ENCODE peak calls at places on chromosome 1, in eight cellular contexts. One of them, this sample, is unnamed.

GRCh38 chr1:88698140-88698539 is 14.1 kb downstream of the PKN2 start:
- DNase-seq in lower leg skin: no peak
- DNase-seq in type B pancreatic cell: no peak
- DNase-seq in pancreas: no peak
- DNase-seq in dorsolateral prefrontal cortex: no peak
- DNase-seq in AG09309: no peak
- DNase-seq in neural crest cell: no peak
- DNase-seq in spleen: no peak
- DNase-seq in this sample: no peak

GRCh38 chr1:1244192-1244811 is 2.2 kb downstream of the C1QTNF12 start:
- DNase-seq in lower leg skin: no peak
- DNase-seq in type B pancreatic cell: no peak
- DNase-seq in pancreas: peak
- DNase-seq in dorsolateral prefrontal cortex: no peak
- DNase-seq in AG09309: no peak
- DNase-seq in neural crest cell: no peak
- DNase-seq in spleen: no peak
- DNase-seq in this sample: no peak

GRCh38 chr1:53273526-53273925 is 35.2 kb upstream of the MAGOH start:
- DNase-seq in lower leg skin: no peak
- DNase-seq in type B pancreatic cell: no peak
- DNase-seq in pancreas: no peak
- DNase-seq in dorsolateral prefrontal cortex: no peak
- DNase-seq in AG09309: no peak
- DNase-seq in neural crest cell: no peak
- DNase-seq in spleen: no peak
- DNase-seq in this sample: no peak

GRCh38 chr1:102098536-102098935 is 101.8 kb upstream of the OLFM3 start:
- DNase-seq in lower leg skin: no peak
- DNase-seq in type B pancreatic cell: no peak
- DNase-seq in pancreas: no peak
- DNase-seq in dorsolateral prefrontal cortex: no peak
- DNase-seq in AG09309: no peak
- DNase-seq in neural crest cell: no peak
- DNase-seq in spleen: no peak
- DNase-seq in this sample: no peak

GRCh38 chr1:25651824-25652741 is 35.5 kb downstream of the MAN1C1 start:
- DNase-seq in lower leg skin: no peak
- DNase-seq in type B pancreatic cell: peak
- DNase-seq in pancreas: no peak
- DNase-seq in dorsolateral prefrontal cortex: no peak
- DNase-seq in AG09309: no peak
- DNase-seq in neural crest cell: no peak
- DNase-seq in spleen: no peak
- DNase-seq in this sample: peak

GRCh38 chr1:27031235-27032118 is 18.8 kb upstream of the TENT5B start:
- DNase-seq in lower leg skin: peak
- DNase-seq in type B pancreatic cell: no peak
- DNase-seq in pancreas: peak
- DNase-seq in dorsolateral prefrontal cortex: peak
- DNase-seq in AG09309: no peak
- DNase-seq in neural crest cell: no peak
- DNase-seq in spleen: peak
- DNase-seq in this sample: no peak

GRCh38 chr1:12601690-12602632 is 16.0 kb downstream of the DHRS3 start:
- DNase-seq in lower leg skin: no peak
- DNase-seq in type B pancreatic cell: no peak
- DNase-seq in pancreas: peak
- DNase-seq in dorsolateral prefrontal cortex: no peak
- DNase-seq in AG09309: peak
- DNase-seq in neural crest cell: no peak
- DNase-seq in spleen: no peak
- DNase-seq in this sample: no peak

GRCh38 chr1:235935506-235936224 is 69.0 kb upstream of the LYST start:
- DNase-seq in lower leg skin: no peak
- DNase-seq in type B pancreatic cell: no peak
- DNase-seq in pancreas: no peak
- DNase-seq in dorsolateral prefrontal cortex: no peak
- DNase-seq in AG09309: no peak
- DNase-seq in neural crest cell: no peak
- DNase-seq in spleen: no peak
- DNase-seq in this sample: no peak

GRCh38 chr1:15178571-15179484 is 25.3 kb downstream of the TMEM51 start:
- DNase-seq in lower leg skin: no peak
- DNase-seq in type B pancreatic cell: no peak
- DNase-seq in pancreas: peak
- DNase-seq in dorsolateral prefrontal cortex: no peak
- DNase-seq in AG09309: peak
- DNase-seq in neural crest cell: no peak
- DNase-seq in spleen: no peak
- DNase-seq in this sample: no peak

GRCh38 chr1:8021676-8022266 is 4.3 kb downstream of the ERRFI1 start:
- DNase-seq in lower leg skin: no peak
- DNase-seq in type B pancreatic cell: no peak
- DNase-seq in pancreas: no peak
- DNase-seq in dorsolateral prefrontal cortex: no peak
- DNase-seq in AG09309: no peak
- DNase-seq in neural crest cell: no peak
- DNase-seq in spleen: no peak
- DNase-seq in this sample: no peak

GRCh38 chr1:95118019-95118499 is 904 bp downstream of the TLCD4 start:
- DNase-seq in lower leg skin: no peak
- DNase-seq in type B pancreatic cell: no peak
- DNase-seq in pancreas: no peak
- DNase-seq in dorsolateral prefrontal cortex: no peak
- DNase-seq in AG09309: no peak
- DNase-seq in neural crest cell: peak
- DNase-seq in spleen: no peak
- DNase-seq in this sample: no peak

GRCh38 chr1:230136453-230137327 is 69.7 kb downstream of the GALNT2 start:
- DNase-seq in lower leg skin: no peak
- DNase-seq in type B pancreatic cell: peak
- DNase-seq in pancreas: no peak
- DNase-seq in dorsolateral prefrontal cortex: peak
- DNase-seq in AG09309: no peak
- DNase-seq in neural crest cell: no peak
- DNase-seq in spleen: no peak
- DNase-seq in this sample: no peak

GRCh38 chr1:79353224-79353623 is 346.7 kb upstream of the ADGRL4 start:
- DNase-seq in lower leg skin: no peak
- DNase-seq in type B pancreatic cell: no peak
- DNase-seq in pancreas: no peak
- DNase-seq in dorsolateral prefrontal cortex: no peak
- DNase-seq in AG09309: peak
- DNase-seq in neural crest cell: peak
- DNase-seq in spleen: no peak
- DNase-seq in this sample: no peak

GRCh38 chr1:190619724-190620123 is 142.1 kb upstream of the BRINP3 start:
- DNase-seq in lower leg skin: no peak
- DNase-seq in type B pancreatic cell: no peak
- DNase-seq in pancreas: no peak
- DNase-seq in dorsolateral prefrontal cortex: no peak
- DNase-seq in AG09309: no peak
- DNase-seq in neural crest cell: no peak
- DNase-seq in spleen: no peak
- DNase-seq in this sample: no peak

GRCh38 chr1:218209351-218209861 is 75.7 kb upstream of the RRP15 start:
- DNase-seq in lower leg skin: no peak
- DNase-seq in type B pancreatic cell: no peak
- DNase-seq in pancreas: no peak
- DNase-seq in dorsolateral prefrontal cortex: no peak
- DNase-seq in AG09309: peak
- DNase-seq in neural crest cell: no peak
- DNase-seq in spleen: no peak
- DNase-seq in this sample: no peak

GRCh38 chr1:2541619-2542246 is 11.7 kb upstream of the HES5 start:
- DNase-seq in lower leg skin: no peak
- DNase-seq in type B pancreatic cell: no peak
- DNase-seq in pancreas: no peak
- DNase-seq in dorsolateral prefrontal cortex: no peak
- DNase-seq in AG09309: no peak
- DNase-seq in neural crest cell: no peak
- DNase-seq in spleen: peak
- DNase-seq in this sample: no peak

GRCh38 chr1:246332078-246332477 is 175.0 kb downstream of the SMYD3 start:
- DNase-seq in lower leg skin: no peak
- DNase-seq in type B pancreatic cell: no peak
- DNase-seq in pancreas: no peak
- DNase-seq in dorsolateral prefrontal cortex: no peak
- DNase-seq in AG09309: no peak
- DNase-seq in neural crest cell: no peak
- DNase-seq in spleen: no peak
- DNase-seq in this sample: no peak

GRCh38 chr1:169601096-169601881 is 15.0 kb upstream of the F5 start:
- DNase-seq in lower leg skin: no peak
- DNase-seq in type B pancreatic cell: no peak
- DNase-seq in pancreas: no peak
- DNase-seq in dorsolateral prefrontal cortex: no peak
- DNase-seq in AG09309: no peak
- DNase-seq in neural crest cell: no peak
- DNase-seq in spleen: no peak
- DNase-seq in this sample: no peak

DNA sequence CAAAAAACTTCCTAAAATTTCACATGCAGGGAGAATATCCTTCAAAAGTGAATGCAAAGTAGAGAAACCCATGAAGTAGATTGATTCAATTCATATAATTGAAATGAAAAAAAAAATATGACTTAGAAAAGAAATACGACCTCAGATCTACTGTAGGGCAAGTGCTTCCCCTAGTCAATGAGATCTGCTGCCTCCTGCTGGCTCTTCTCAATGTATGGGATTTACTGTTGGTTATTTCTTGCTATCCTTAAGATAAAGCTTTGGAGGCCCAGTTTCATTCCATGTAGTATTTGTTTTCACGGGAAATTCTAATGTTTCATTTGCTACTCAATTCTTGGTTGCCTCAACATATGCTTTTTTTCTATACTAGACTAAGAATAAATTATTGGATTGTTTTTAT is 46.2 kb downstream of the ZNF648 start:
- DNase-seq in lower leg skin: no peak
- DNase-seq in type B pancreatic cell: no peak
- DNase-seq in pancreas: no peak
- DNase-seq in dorsolateral prefrontal cortex: no peak
- DNase-seq in AG09309: no peak
- DNase-seq in neural crest cell: no peak
- DNase-seq in spleen: no peak
- DNase-seq in this sample: no peak
- TF ChIP-seq CTCF in lower leg skin: no peak
- TF ChIP-seq CTCF in type B pancreatic cell: no peak
- TF ChIP-seq CTCF in pancreas: no peak
- TF ChIP-seq CTCF in dorsolateral prefrontal cortex: no peak
- TF ChIP-seq CTCF in AG09309: no peak
- TF ChIP-seq CTCF in neural crest cell: peak
- TF ChIP-seq CTCF in spleen: no peak
- TF ChIP-seq CTCF in this sample: no peak

GRCh38 chr1:31154000-31154631 is 85.6 kb downstream of the NKAIN1 start:
- DNase-seq in lower leg skin: peak
- DNase-seq in type B pancreatic cell: no peak
- DNase-seq in pancreas: no peak
- DNase-seq in dorsolateral prefrontal cortex: no peak
- DNase-seq in AG09309: no peak
- DNase-seq in neural crest cell: no peak
- DNase-seq in spleen: no peak
- DNase-seq in this sample: no peak

GRCh38 chr1:31154632-31155215 is 85.0 kb downstream of the NKAIN1 start:
- DNase-seq in lower leg skin: peak
- DNase-seq in type B pancreatic cell: peak
- DNase-seq in pancreas: peak
- DNase-seq in dorsolateral prefrontal cortex: peak
- DNase-seq in AG09309: no peak
- DNase-seq in neural crest cell: peak
- DNase-seq in spleen: peak
- DNase-seq in this sample: peak

GRCh38 chr1:31152181-31152768 is 86.8 kb upstream of the PUM1 start:
- DNase-seq in lower leg skin: no peak
- DNase-seq in type B pancreatic cell: no peak
- DNase-seq in pancreas: no peak
- DNase-seq in dorsolateral prefrontal cortex: no peak
- DNase-seq in AG09309: peak
- DNase-seq in neural crest cell: no peak
- DNase-seq in spleen: no peak
- DNase-seq in this sample: no peak

GRCh38 chr1:31153423-31153822 is 86.3 kb downstream of the NKAIN1 start:
- DNase-seq in lower leg skin: no peak
- DNase-seq in type B pancreatic cell: no peak
- DNase-seq in pancreas: no peak
- DNase-seq in dorsolateral prefrontal cortex: no peak
- DNase-seq in AG09309: no peak
- DNase-seq in neural crest cell: no peak
- DNase-seq in spleen: no peak
- DNase-seq in this sample: no peak

DNA sequence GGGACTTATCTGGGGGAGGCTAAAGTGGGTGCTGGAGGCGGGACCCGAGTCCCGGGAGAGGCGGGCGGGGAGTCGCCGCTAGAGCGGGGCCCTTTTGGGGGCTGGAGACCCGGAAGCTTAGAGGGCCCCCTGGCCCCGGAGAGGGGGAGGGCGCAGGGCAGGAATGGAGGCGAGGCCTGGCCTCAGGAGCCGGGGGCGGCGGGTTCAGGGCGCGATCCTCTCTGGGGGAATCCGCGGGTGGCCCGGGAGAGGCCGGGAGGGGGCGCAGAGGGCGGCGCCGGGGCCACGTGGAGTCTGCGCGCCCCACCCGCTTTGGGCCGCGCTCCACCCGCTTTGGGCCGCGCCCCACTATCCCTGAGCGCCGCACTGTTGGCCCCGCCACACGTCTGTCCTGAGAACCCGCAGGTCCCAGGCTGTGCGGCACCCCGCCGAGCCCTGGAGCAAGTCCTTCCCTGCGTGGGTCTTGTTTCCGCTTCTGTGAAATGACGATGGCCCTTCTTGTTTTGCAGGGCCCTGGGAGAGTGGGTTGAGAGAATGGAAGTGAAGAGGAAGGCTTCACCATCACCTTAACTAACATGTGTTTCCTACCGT is 84.4 kb downstream of the NKAIN1 start:
- DNase-seq in lower leg skin: peak
- DNase-seq in type B pancreatic cell: peak
- DNase-seq in pancreas: no peak
- DNase-seq in dorsolateral prefrontal cortex: peak
- DNase-seq in AG09309: no peak
- DNase-seq in neural crest cell: peak
- DNase-seq in spleen: peak
- DNase-seq in this sample: peak
- TF ChIP-seq CTCF in lower leg skin: no peak
- TF ChIP-seq CTCF in type B pancreatic cell: peak
- TF ChIP-seq CTCF in pancreas: no peak
- TF ChIP-seq CTCF in dorsolateral prefrontal cortex: peak
- TF ChIP-seq CTCF in AG09309: peak
- TF ChIP-seq CTCF in neural crest cell: peak
- TF ChIP-seq CTCF in spleen: peak
- TF ChIP-seq CTCF in this sample: peak

GRCh38 chr1:215181518-215181917 is 99.0 kb downstream of the KCNK2 start:
- DNase-seq in lower leg skin: no peak
- DNase-seq in type B pancreatic cell: no peak
- DNase-seq in pancreas: no peak
- DNase-seq in dorsolateral prefrontal cortex: no peak
- DNase-seq in AG09309: no peak
- DNase-seq in neural crest cell: no peak
- DNase-seq in spleen: no peak
- DNase-seq in this sample: no peak
- TF ChIP-seq CTCF in lower leg skin: no peak
- TF ChIP-seq CTCF in type B pancreatic cell: no peak
- TF ChIP-seq CTCF in pancreas: no peak
- TF ChIP-seq CTCF in dorsolateral prefrontal cortex: no peak
- TF ChIP-seq CTCF in AG09309: no peak
- TF ChIP-seq CTCF in neural crest cell: no peak
- TF ChIP-seq CTCF in spleen: no peak
- TF ChIP-seq CTCF in this sample: peak

GRCh38 chr1:231959225-231959884 is 332.8 kb downstream of the DISC1 start:
- DNase-seq in lower leg skin: no peak
- DNase-seq in type B pancreatic cell: no peak
- DNase-seq in pancreas: no peak
- DNase-seq in dorsolateral prefrontal cortex: no peak
- DNase-seq in AG09309: peak
- DNase-seq in neural crest cell: no peak
- DNase-seq in spleen: no peak
- DNase-seq in this sample: no peak
- TF ChIP-seq CTCF in lower leg skin: no peak
- TF ChIP-seq CTCF in type B pancreatic cell: no peak
- TF ChIP-seq CTCF in pancreas: no peak
- TF ChIP-seq CTCF in dorsolateral prefrontal cortex: no peak
- TF ChIP-seq CTCF in AG09309: no peak
- TF ChIP-seq CTCF in neural crest cell: no peak
- TF ChIP-seq CTCF in spleen: no peak
- TF ChIP-seq CTCF in this sample: no peak

This sample was measured in osteocyte.